ENCODE peak calls at places on chromosomes 3 and 15, in ten cellular contexts. M, L, A, X, T, G, Y, E, C and F are unnamed samples.

GRCh38 chr3:124033360-124034015 is 41.6 kb upstream of the ROPN1 start:
- DNase-seq in T (no peak), A (peak; percentile 52), E (peak; percentile 53), G (no peak), L (peak; percentile 63), M (peak; percentile 9), C (no peak), Y (no peak), X (no peak), F (peak; percentile 19)

GRCh38 chr3:146390967-146391366 is 78.4 kb downstream of the PLSCR2 start:
- DNase-seq in Y (no peak), A (no peak), X (no peak), L (peak; percentile 91), G (no peak), M (no peak), E (peak; percentile 74), C (no peak), T (peak; percentile 83), F (no peak)

GRCh38 chr15:78100886-78101285 is 8.5 kb downstream of the SH2D7 start:
- DNase-seq in X (no peak), C (no peak), A (no peak), L (no peak), M (no peak), E (no peak), Y (no peak), T (no peak), G (no peak), F (no peak)

GRCh38 chr15:39582286-39582976 is 1.6 kb downstream of the THBS1 start:
- DNase-seq in L (peak; percentile 57), G (no peak), C (no peak), A (no peak), M (no peak), X (no peak), T (no peak), E (peak; percentile 91), Y (no peak), F (peak; percentile 54)

GRCh38 chr3:139434764-139435291 is 41.5 kb downstream of the RBP2 start:
- DNase-seq in T (no peak), M (peak; percentile 33), G (no peak), X (no peak), L (peak; percentile 83), A (no peak), C (no peak), Y (no peak), E (peak; percentile 70), F (no peak)

GRCh38 chr15:63918317-63918672 is 84.5 kb upstream of the HERC1 start:
- DNase-seq in C (no peak), L (no peak), A (no peak), G (no peak), T (no peak), X (no peak), Y (no peak), E (no peak), M (no peak), F (no peak)

GRCh38 chr3:151171145-151171544 is 31.9 kb downstream of the GPR171 start:
- DNase-seq in T (no peak), L (no peak), G (peak; percentile 38), Y (no peak), A (no peak), X (no peak), M (no peak), C (peak; percentile 84), E (no peak), F (no peak)

GRCh38 chr3:169954142-169954756 is 12.4 kb upstream of the SEC62 start:
- DNase-seq in G (peak; percentile 36), E (no peak), M (no peak), X (no peak), Y (no peak), L (no peak), C (peak; percentile 90), A (no peak), T (no peak), F (no peak)

GRCh38 chr3:184805351-184806038 is 6.5 kb upstream of the VPS8 start:
- DNase-seq in A (no peak), Y (no peak), G (no peak), T (no peak), M (no peak), C (peak; percentile 76), L (peak; percentile 7), E (no peak), X (no peak), F (no peak)

GRCh38 chr3:31407665-31408064 is 125.1 kb upstream of the STT3B start:
- DNase-seq in Y (no peak), L (peak; percentile 6), A (no peak), M (no peak), C (no peak), X (no peak), E (peak; percentile 53), G (no peak), T (peak; percentile 51), F (no peak)

GRCh38 chr15:26620528-26620927 is 152.3 kb downstream of the GABRB3 start:
- DNase-seq in G (no peak), L (no peak), Y (no peak), T (no peak), C (no peak), E (no peak), A (no peak), X (no peak), M (peak; percentile 39), F (no peak)

GRCh38 chr3:161273589-161274218 is 52.6 kb downstream of the NMD3 start:
- DNase-seq in L (peak; percentile 85), A (no peak), T (peak; percentile 46), C (peak; percentile 47), M (peak; percentile 37), Y (no peak), G (peak; percentile 60), X (no peak), E (peak; percentile 66), F (no peak)

GRCh38 chr3:171753025-171753472 is 57.2 kb downstream of the PLD1 start:
- DNase-seq in G (no peak), A (no peak), L (peak; percentile 61), M (no peak), T (no peak), E (peak; percentile 15), Y (no peak), X (no peak), C (no peak), F (peak; percentile 33)

GRCh38 chr15:45635191-45635638 is 386 bp downstream of the SQOR start:
- DNase-seq in Y (peak; percentile 87), L (peak; percentile 73), T (no peak), A (peak; percentile 85), C (peak; percentile 78), E (peak; percentile 53), M (no peak), G (peak; percentile 27), X (peak; percentile 41), F (peak; percentile 76)

GRCh38 chr15:41465822-41466421 is 27.8 kb upstream of the ITPKA start:
- DNase-seq in Y (no peak), E (peak; percentile 62), T (peak; percentile 46), A (no peak), G (peak; percentile 54), M (peak; percentile 55), X (no peak), L (peak; percentile 66), C (peak; percentile 68), F (no peak)

DNA sequence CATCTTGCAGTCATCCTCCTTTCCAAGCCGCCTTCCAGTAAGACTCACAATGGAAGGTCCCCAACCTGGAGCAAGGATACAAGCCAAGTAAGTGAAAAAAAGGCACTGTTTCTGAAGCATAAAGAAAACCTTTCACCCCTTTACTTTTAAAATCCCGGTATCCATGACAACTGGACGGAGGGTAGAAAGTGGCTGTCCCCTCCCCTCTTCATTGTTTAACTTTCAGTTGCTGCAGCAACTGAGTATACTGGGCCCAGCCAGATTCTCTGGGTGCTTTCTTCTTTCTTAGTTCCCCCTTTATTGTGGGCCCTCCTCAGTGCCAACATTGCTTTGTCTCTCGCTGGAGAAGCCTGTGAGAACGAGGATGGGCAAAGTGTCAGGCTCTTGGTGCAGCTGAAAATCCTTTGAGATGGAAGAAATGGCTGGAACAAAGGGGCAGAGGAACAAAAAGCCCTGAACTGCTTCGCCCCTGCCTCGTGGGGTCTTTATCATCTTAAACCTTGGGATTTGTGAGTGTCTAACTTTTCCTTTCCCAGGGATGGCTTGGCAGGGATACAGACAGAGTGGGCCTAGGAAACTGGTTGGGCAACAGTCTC is 224.0 kb upstream of the RGMA start:
- DNase-seq in M (no peak), A (no peak), G (no peak), E (no peak), C (no peak), T (no peak), Y (no peak), X (no peak), L (no peak), F (no peak)
- H3K4me3 ChIP-seq in M (no peak overlapping the region), A (no peak overlapping the region), G (no peak overlapping the region), E (no peak overlapping the region), C (no peak overlapping the region), T (no peak overlapping the region), Y (no peak overlapping the region), X (no peak overlapping the region), L (no peak overlapping the region), F (no peak overlapping the region)

GRCh38 chr3:113825090-113825489 is 13.5 kb upstream of the GRAMD1C start:
- DNase-seq in E (peak; percentile 15), X (no peak), Y (no peak), L (no peak), A (no peak), M (no peak), C (peak; percentile 15), G (peak; percentile 11), T (no peak), F (no peak)

GRCh38 chr3:113819866-113820265 is 18.7 kb upstream of the GRAMD1C start:
- DNase-seq in C (no peak), G (no peak), M (no peak), L (no peak), T (no peak), X (no peak), A (no peak), E (no peak), Y (no peak), F (no peak)
- H3K4me3 ChIP-seq in C (no peak overlapping the region), G (no peak overlapping the region), M (no peak overlapping the region), L (no peak overlapping the region), T (no peak overlapping the region), X (no peak overlapping the region), A (no peak overlapping the region), E (no peak overlapping the region), Y (no peak overlapping the region), F (no peak overlapping the region)

GRCh38 chr15:98874773-98875172 is 132.8 kb downstream of the PGPEP1L start:
- DNase-seq in E (no peak), M (peak; percentile 57), C (peak; percentile 76), T (no peak), G (no peak), X (no peak), A (no peak), L (no peak), Y (no peak), F (no peak)
- H3K4me3 ChIP-seq in E (peak overlapping the region; percentile 57), M (no peak overlapping the region), C (peak overlapping the region; percentile 70), T (no peak overlapping the region), G (no peak overlapping the region), X (no peak overlapping the region), A (no peak overlapping the region), L (peak overlapping the region; percentile 25), Y (no peak overlapping the region), F (no peak overlapping the region)

GRCh38 chr15:101254157-101255065 is 2.6 kb upstream of the CHSY1 start:
- DNase-seq in T (no peak), A (no peak), G (no peak), Y (no peak), C (no peak), L (no peak), X (no peak), E (no peak), M (no peak), F (no peak)
- H3K4me3 ChIP-seq in T (no peak overlapping the region), A (no peak overlapping the region), G (no peak overlapping the region), Y (no peak overlapping the region), C (no peak overlapping the region), L (no peak overlapping the region), X (no peak overlapping the region), E (no peak overlapping the region), M (no peak overlapping the region), F (no peak overlapping the region)